ENCODE peak calls at places on chromosomes 2 and 18, in eight cellular contexts. J is upper lobe of right lung, R is fibroblast of the aortic adventitia, M is neural crest cell, Q is GM13977, K is cardiac fibroblast, B is A549, Z is endothelial cell. O is an unnamed sample.

GRCh38 chr2:65053199-65053598 is 3.0 kb upstream of the CEP68 start:
- DNase-seq in J (no peak), R (no peak), M (no peak), Q (peak; percentile 81), K (no peak), B (no peak), Z (no peak), O (no peak)

GRCh38 chr2:28004086-28004485 is 113.6 kb downstream of the BABAM2 start:
- DNase-seq in J (no peak), R (peak; percentile 86), M (no peak), Q (no peak), K (peak; percentile 77), B (no peak), Z (no peak), O (no peak)

GRCh38 chr18:68034293-68034692 is 517.8 kb upstream of the DSEL start:
- DNase-seq in J (no peak), R (peak; percentile 44), M (no peak), Q (no peak), K (peak; percentile 17), B (no peak), Z (no peak), O (no peak)

GRCh38 chr2:36965196-36965595 is 1.1 kb downstream of the STRN start:
- DNase-seq in J (no peak), R (peak; percentile 57), M (no peak), Q (no peak), K (peak; percentile 11), B (no peak), Z (no peak), O (no peak)

GRCh38 chr2:38600242-38600891 is 2.4 kb downstream of the HNRNPLL start:
- DNase-seq in J (no peak), R (no peak), M (no peak), Q (no peak), K (peak; percentile 29), B (no peak), Z (no peak), O (peak; percentile 23)

GRCh38 chr2:45968946-45969584 is 317.6 kb downstream of the PRKCE start:
- DNase-seq in J (no peak), R (peak; percentile 55), M (no peak), Q (no peak), K (peak; percentile 24), B (no peak), Z (no peak), O (peak; percentile 38)

GRCh38 chr2:12649602-12650400 is 66.9 kb upstream of the TRIB2 start:
- DNase-seq in J (no peak), R (no peak), M (no peak), Q (no peak), K (no peak), B (no peak), Z (no peak), O (no peak)

GRCh38 chr2:86284401-86284841 is 53.0 kb downstream of the REEP1 start:
- DNase-seq in J (peak; percentile 48), R (no peak), M (no peak), Q (no peak), K (no peak), B (no peak), Z (no peak), O (no peak)

GRCh38 chr2:216691210-216691741 is 4.1 kb downstream of the IGFBP5 start:
- DNase-seq in J (peak; percentile 75), R (peak; percentile 81), M (peak; percentile 54), Q (peak; percentile 77), K (peak; percentile 78), B (peak; percentile 27), Z (no peak), O (peak; percentile 59)

GRCh38 chr18:21163647-21164625 is 52.3 kb upstream of the ROCK1 start:
- DNase-seq in J (no peak), R (peak; percentile 89), M (no peak), Q (no peak), K (peak; percentile 76), B (no peak), Z (no peak), O (no peak)

GRCh38 chr2:220182790-220183189 is 555.4 kb downstream of the SLC4A3 start:
- DNase-seq in J (no peak), R (no peak), M (no peak), Q (no peak), K (no peak), B (no peak), Z (no peak), O (no peak)

GRCh38 chr2:220191031-220191430 is 563.6 kb downstream of the SLC4A3 start:
- DNase-seq in J (no peak), R (no peak), M (no peak), Q (no peak), K (no peak), B (no peak), Z (no peak), O (no peak)

GRCh38 chr2:220188031-220188430 is 560.6 kb downstream of the SLC4A3 start:
- DNase-seq in J (no peak), R (peak; percentile 68), M (no peak), Q (no peak), K (peak; percentile 19), B (peak; percentile 16), Z (no peak), O (no peak)

GRCh38 chr2:220181158-220181557 is 553.7 kb downstream of the SLC4A3 start:
- DNase-seq in J (no peak), R (peak; percentile 43), M (no peak), Q (no peak), K (no peak), B (no peak), Z (no peak), O (no peak)

DNA sequence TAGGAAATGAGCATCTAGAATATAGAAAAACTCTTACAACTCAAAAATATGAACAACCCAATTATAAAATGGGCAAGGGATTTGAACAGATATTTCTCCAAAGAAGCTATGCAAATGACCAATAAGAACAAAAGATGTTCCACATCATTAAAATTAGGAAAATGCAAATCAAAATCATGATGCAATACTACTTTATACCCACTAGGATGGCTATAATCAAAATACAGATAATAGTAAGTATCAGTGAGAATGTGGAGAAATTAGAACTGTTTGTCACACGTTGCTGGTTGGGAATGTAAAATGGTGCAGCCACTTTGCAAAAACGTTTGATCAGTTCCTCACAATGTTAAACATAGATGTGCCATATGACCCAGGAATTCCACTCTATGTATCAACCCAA is 558.3 kb downstream of the SLC4A3 start:
- DNase-seq in J (no peak), R (no peak), M (no peak), Q (no peak), K (no peak), B (no peak), Z (no peak), O (no peak)
- TF ChIP-seq CTCF in J (no peak), R (peak; percentile 27), M (no peak), Q (no peak), K (no peak), B (no peak), Z (peak; percentile 45), O (no peak)

GRCh38 chr2:135798762-135799161 is 38.2 kb downstream of the LCT start:
- DNase-seq in J (no peak), R (no peak), M (no peak), Q (no peak), K (no peak), B (no peak), Z (no peak), O (no peak)
- TF ChIP-seq CTCF in J (no peak), R (peak; percentile 19), M (peak; percentile 30), Q (peak; percentile 38), K (peak; percentile 45), B (no peak), Z (peak; percentile 51), O (no peak)

GRCh38 chr2:155377178-155377780 is 678.8 kb downstream of the KCNJ3 start:
- DNase-seq in J (no peak), R (peak; percentile 51), M (no peak), Q (no peak), K (peak; percentile 40), B (no peak), Z (no peak), O (no peak)
- TF ChIP-seq CTCF in J (peak; percentile 35), R (no peak), M (peak; percentile 74), Q (peak; percentile 42), K (peak; percentile 29), B (peak; percentile 62), Z (peak; percentile 20), O (peak; percentile 36)

GRCh38 chr2:15798716-15799431 is 141.5 kb upstream of the MYCN start:
- DNase-seq in J (no peak), R (no peak), M (no peak), Q (no peak), K (no peak), B (no peak), Z (no peak), O (no peak)

GRCh38 chr2:15796543-15796942 is 143.8 kb upstream of the MYCN start:
- DNase-seq in J (no peak), R (no peak), M (no peak), Q (no peak), K (no peak), B (no peak), Z (no peak), O (no peak)

GRCh38 chr2:15797946-15798281 is 142.4 kb upstream of the MYCN start:
- DNase-seq in J (no peak), R (no peak), M (no peak), Q (no peak), K (no peak), B (no peak), Z (no peak), O (no peak)

GRCh38 chr2:15795426-15795825 is 144.9 kb upstream of the MYCN start:
- DNase-seq in J (no peak), R (no peak), M (no peak), Q (no peak), K (peak; percentile 6), B (no peak), Z (no peak), O (no peak)

GRCh38 chr2:15797231-15797945 is 143.0 kb upstream of the MYCN start:
- DNase-seq in J (no peak), R (no peak), M (no peak), Q (no peak), K (no peak), B (no peak), Z (no peak), O (no peak)
- TF ChIP-seq CTCF in J (no peak), R (no peak), M (peak; percentile 38), Q (peak; percentile 14), K (no peak), B (peak; percentile 17), Z (no peak), O (no peak)

DNA sequence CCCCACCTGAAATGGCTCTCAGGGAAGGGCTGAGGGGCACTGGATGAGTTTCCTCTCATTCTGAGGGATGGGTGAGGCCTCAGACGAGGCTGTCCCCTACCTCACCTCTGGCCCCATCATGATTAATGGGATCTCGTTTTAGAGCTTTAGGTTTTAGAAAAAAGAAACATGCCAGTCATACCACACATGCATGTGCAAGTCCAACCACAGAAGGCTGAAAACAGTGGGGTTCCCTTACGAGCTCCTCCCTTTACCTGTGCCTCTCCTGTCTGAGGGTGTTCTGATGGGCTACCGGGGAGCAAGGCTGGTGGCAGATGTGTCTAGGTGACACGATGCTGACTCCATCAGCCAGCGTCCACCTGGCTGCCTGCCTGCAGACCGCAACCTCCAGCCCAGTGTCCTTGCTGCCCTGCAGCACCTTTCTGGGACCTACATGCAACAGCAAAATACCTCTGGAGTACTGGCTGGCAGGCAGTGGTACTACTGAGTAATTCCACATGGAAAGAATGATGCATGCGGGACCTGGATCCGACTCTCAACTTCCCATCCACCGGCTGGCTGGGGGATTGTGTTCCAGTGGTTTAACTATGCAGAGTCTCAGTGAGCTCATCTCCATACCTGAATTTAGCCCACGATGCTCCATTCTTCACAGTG is 9.1 kb upstream of the LYPD6B start:
- DNase-seq in J (no peak), R (no peak), M (no peak), Q (no peak), K (no peak), B (no peak), Z (no peak), O (no peak)
- TF ChIP-seq CTCF in J (no peak), R (no peak), M (no peak), Q (no peak), K (no peak), B (no peak), Z (no peak), O (no peak)

O was measured in nephron progenitor cell.